ENCODE peak calls at places on chromosomes 5 and 9, in four cellular contexts. One of them, this sample, is unnamed.

GRCh38 chr9:18741331-18741730 is 267.4 kb downstream of the ADAMTSL1 start:
- DNase-seq in heart left ventricle: no peak
- DNase-seq in dorsolateral prefrontal cortex: no peak
- DNase-seq in uterus: no peak
- DNase-seq in this sample: no peak

GRCh38 chr9:120924698-120925534 is 1.7 kb downstream of the TRAF1 start:
- DNase-seq in heart left ventricle: no peak
- DNase-seq in dorsolateral prefrontal cortex: no peak
- DNase-seq in uterus: no peak
- DNase-seq in this sample: no peak

GRCh38 chr5:35183243-35183955 is 46.9 kb downstream of the PRLR start:
- DNase-seq in uterus: peak
- DNase-seq in heart left ventricle: no peak
- DNase-seq in dorsolateral prefrontal cortex: no peak
- DNase-seq in this sample: no peak

GRCh38 chr5:33892419-33893151 is 795 bp upstream of the ADAMTS12 start:
- DNase-seq in uterus: peak
- DNase-seq in heart left ventricle: peak
- DNase-seq in dorsolateral prefrontal cortex: no peak
- DNase-seq in this sample: no peak

GRCh38 chr5:121752149-121752548 is 99.5 kb upstream of the FTMT start:
- DNase-seq in uterus: no peak
- DNase-seq in dorsolateral prefrontal cortex: no peak
- DNase-seq in heart left ventricle: no peak
- DNase-seq in this sample: no peak

GRCh38 chr5:157203417-157203816 is 22.8 kb downstream of the ITK start:
- DNase-seq in dorsolateral prefrontal cortex: no peak
- DNase-seq in heart left ventricle: no peak
- DNase-seq in uterus: no peak
- DNase-seq in this sample: no peak

GRCh38 chr9:107294756-107295155 is 11.7 kb downstream of the RAD23B start:
- DNase-seq in heart left ventricle: no peak
- DNase-seq in dorsolateral prefrontal cortex: no peak
- DNase-seq in uterus: no peak
- DNase-seq in this sample: no peak

GRCh38 chr5:116528519-116529234 is 45.9 kb downstream of the SEMA6A start:
- DNase-seq in dorsolateral prefrontal cortex: no peak
- DNase-seq in heart left ventricle: no peak
- DNase-seq in uterus: no peak
- DNase-seq in this sample: no peak

GRCh38 chr5:177966009-177966838 is 29.8 kb downstream of the PROP1 start:
- DNase-seq in dorsolateral prefrontal cortex: no peak
- DNase-seq in heart left ventricle: no peak
- DNase-seq in uterus: no peak
- DNase-seq in this sample: no peak

GRCh38 chr9:120886490-120886967 is 9.5 kb upstream of the PHF19 start:
- DNase-seq in uterus: peak
- DNase-seq in heart left ventricle: no peak
- DNase-seq in dorsolateral prefrontal cortex: no peak
- DNase-seq in this sample: no peak

GRCh38 chr5:124421584-124421983 is 324.9 kb downstream of the ZNF608 start:
- DNase-seq in uterus: no peak
- DNase-seq in heart left ventricle: no peak
- DNase-seq in dorsolateral prefrontal cortex: no peak
- DNase-seq in this sample: no peak

GRCh38 chr5:112711436-112711835 is 26.2 kb upstream of the APC start:
- DNase-seq in heart left ventricle: no peak
- DNase-seq in dorsolateral prefrontal cortex: no peak
- DNase-seq in uterus: no peak
- DNase-seq in this sample: no peak

GRCh38 chr5:10018670-10019069 is 231.0 kb downstream of the ATPSCKMT start:
- DNase-seq in uterus: no peak
- DNase-seq in heart left ventricle: no peak
- DNase-seq in dorsolateral prefrontal cortex: no peak
- DNase-seq in this sample: no peak

GRCh38 chr5:169875091-169875727 is 105.1 kb downstream of the INSYN2B start:
- DNase-seq in dorsolateral prefrontal cortex: no peak
- DNase-seq in heart left ventricle: no peak
- DNase-seq in uterus: peak
- DNase-seq in this sample: no peak

GRCh38 chr5:127440831-127441230 is 76.6 kb upstream of the PRRC1 start:
- DNase-seq in uterus: no peak
- DNase-seq in heart left ventricle: no peak
- DNase-seq in dorsolateral prefrontal cortex: no peak
- DNase-seq in this sample: no peak

GRCh38 chr5:59341155-59341554 is 552.4 kb downstream of the PDE4D start:
- DNase-seq in uterus: no peak
- DNase-seq in dorsolateral prefrontal cortex: no peak
- DNase-seq in heart left ventricle: no peak
- DNase-seq in this sample: no peak

GRCh38 chr9:86396412-86396811 is 42.2 kb upstream of the TUT7 start:
- DNase-seq in heart left ventricle: no peak
- DNase-seq in uterus: no peak
- DNase-seq in dorsolateral prefrontal cortex: no peak
- DNase-seq in this sample: no peak

GRCh38 chr9:37371565-37372464 is 50.7 kb upstream of the GRHPR start:
- DNase-seq in heart left ventricle: no peak
- DNase-seq in dorsolateral prefrontal cortex: no peak
- DNase-seq in uterus: no peak
- DNase-seq in this sample: no peak

GRCh38 chr5:149604321-149604720 is 23.0 kb downstream of the ARHGEF37 start:
- DNase-seq in uterus: no peak
- DNase-seq in dorsolateral prefrontal cortex: no peak
- DNase-seq in heart left ventricle: no peak
- DNase-seq in this sample: no peak

GRCh38 chr5:149605998-149606721 is 24.9 kb downstream of the ARHGEF37 start:
- DNase-seq in dorsolateral prefrontal cortex: no peak
- DNase-seq in uterus: no peak
- DNase-seq in heart left ventricle: no peak
- DNase-seq in this sample: no peak

GRCh38 chr5:149608936-149609502 is 27.7 kb downstream of the ARHGEF37 start:
- DNase-seq in heart left ventricle: no peak
- DNase-seq in uterus: no peak
- DNase-seq in dorsolateral prefrontal cortex: no peak
- DNase-seq in this sample: no peak

GRCh38 chr5:149603210-149603609 is 21.9 kb downstream of the ARHGEF37 start:
- DNase-seq in uterus: no peak
- DNase-seq in dorsolateral prefrontal cortex: no peak
- DNase-seq in heart left ventricle: no peak
- DNase-seq in this sample: no peak

GRCh38 chr5:149605354-149605997 is 24.2 kb downstream of the ARHGEF37 start:
- DNase-seq in uterus: no peak
- DNase-seq in heart left ventricle: no peak
- DNase-seq in dorsolateral prefrontal cortex: no peak
- DNase-seq in this sample: no peak
- TF ChIP-seq CTCF in uterus: no peak
- TF ChIP-seq CTCF in heart left ventricle: no peak
- TF ChIP-seq CTCF in dorsolateral prefrontal cortex: no peak
- TF ChIP-seq CTCF in this sample: no peak

DNA sequence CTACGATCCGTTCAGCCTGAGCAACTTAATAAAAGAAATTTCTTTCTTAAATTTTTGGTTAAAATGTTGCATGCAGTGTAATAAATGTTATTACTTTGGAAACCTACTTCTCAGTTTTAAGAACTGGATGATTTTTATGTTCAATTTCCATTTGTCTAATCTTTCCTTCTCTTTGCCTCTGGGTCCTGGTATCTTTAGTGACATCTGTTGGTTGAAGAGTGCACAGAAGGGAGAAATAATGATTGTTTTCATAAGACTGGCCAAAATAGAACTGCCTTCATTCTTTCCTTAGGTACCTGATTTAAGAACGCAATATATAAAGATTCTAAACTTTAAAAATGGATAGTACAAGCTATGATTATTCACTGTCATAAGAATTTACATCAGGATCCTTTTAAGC is 83.0 kb upstream of the TLX3 start:
- DNase-seq in heart left ventricle: no peak
- DNase-seq in uterus: no peak
- DNase-seq in dorsolateral prefrontal cortex: no peak
- DNase-seq in this sample: no peak
- TF ChIP-seq CTCF in heart left ventricle: no peak
- TF ChIP-seq CTCF in uterus: no peak
- TF ChIP-seq CTCF in dorsolateral prefrontal cortex: no peak
- TF ChIP-seq CTCF in this sample: peak

GRCh38 chr5:54756796-54757402 is 228.5 kb downstream of the ESM1 start:
- DNase-seq in uterus: no peak
- DNase-seq in heart left ventricle: no peak
- DNase-seq in dorsolateral prefrontal cortex: no peak
- DNase-seq in this sample: no peak
- TF ChIP-seq CTCF in uterus: no peak
- TF ChIP-seq CTCF in heart left ventricle: no peak
- TF ChIP-seq CTCF in dorsolateral prefrontal cortex: no peak
- TF ChIP-seq CTCF in this sample: no peak

GRCh38 chr5:181121675-181122561 is 9.1 kb downstream of the OR2V1 start:
- DNase-seq in heart left ventricle: no peak
- DNase-seq in uterus: no peak
- DNase-seq in dorsolateral prefrontal cortex: no peak
- DNase-seq in this sample: no peak
- TF ChIP-seq CTCF in heart left ventricle: no peak
- TF ChIP-seq CTCF in uterus: no peak
- TF ChIP-seq CTCF in dorsolateral prefrontal cortex: no peak
- TF ChIP-seq CTCF in this sample: no peak

DNA sequence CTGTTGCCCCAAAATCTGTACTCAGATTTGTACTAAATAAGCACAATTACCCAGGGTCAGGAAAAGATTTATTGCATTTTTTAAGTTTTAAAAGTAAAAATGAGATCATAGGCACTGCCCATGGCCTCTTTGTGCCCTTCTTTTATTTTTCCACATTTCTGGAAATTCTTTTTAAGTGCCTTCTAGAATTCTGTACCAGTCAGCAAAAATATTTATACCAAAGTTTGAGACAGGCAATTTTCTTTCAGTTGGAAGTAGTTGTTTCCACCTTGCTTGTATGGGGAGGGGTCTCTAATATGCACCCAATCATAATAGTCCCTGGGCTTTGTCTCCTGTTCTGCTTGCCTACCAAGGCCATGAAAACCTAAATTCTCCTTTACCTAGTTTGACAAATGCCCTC is 5.6 kb upstream of the RNF20 start:
- DNase-seq in heart left ventricle: no peak
- DNase-seq in uterus: no peak
- DNase-seq in dorsolateral prefrontal cortex: no peak
- DNase-seq in this sample: no peak
- TF ChIP-seq CTCF in heart left ventricle: no peak
- TF ChIP-seq CTCF in uterus: no peak
- TF ChIP-seq CTCF in dorsolateral prefrontal cortex: no peak
- TF ChIP-seq CTCF in this sample: no peak

DNA sequence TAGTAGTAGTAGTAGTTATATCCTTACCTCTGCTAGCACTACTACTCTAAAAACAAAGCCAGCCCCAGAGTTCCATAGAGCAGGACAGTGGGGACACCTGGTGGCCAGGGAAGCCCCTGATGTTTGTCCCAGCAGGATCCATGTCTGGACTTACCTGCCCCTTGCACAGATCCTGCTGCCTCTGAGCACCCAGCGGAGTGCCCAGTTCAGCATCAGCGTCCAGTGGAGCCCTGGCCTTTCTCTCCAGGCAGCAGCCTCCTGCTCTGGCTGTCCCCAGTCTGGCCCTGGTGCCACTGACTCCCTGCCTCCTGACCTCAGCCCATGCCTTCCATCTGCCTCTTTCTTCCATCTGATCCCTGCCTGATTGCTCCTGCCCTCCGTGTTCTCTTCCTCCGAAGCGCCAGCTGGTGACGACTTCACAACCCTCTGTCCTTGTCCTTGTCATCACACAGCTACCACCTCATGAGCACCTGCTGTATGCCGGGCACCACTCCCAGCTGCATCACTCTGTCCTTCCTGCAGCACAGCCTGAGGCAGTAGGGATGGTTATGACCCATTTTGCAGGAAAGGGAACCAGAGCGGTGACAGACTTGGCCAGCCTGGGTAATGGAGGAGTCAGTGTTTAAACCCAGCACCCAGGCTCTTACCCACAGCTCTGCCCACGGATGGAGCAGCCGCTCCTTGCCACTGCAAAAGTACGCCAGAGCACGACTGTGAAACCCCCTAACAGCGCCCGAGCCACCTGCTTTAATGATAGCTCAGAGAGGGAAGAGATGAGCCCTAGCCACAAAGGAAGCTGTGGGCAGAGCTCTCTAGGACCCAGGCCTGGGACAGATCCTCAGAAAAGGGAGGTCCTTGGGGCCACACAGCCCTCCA is 11.5 kb downstream of the SARDH start:
- DNase-seq in dorsolateral prefrontal cortex: peak
- DNase-seq in heart left ventricle: peak
- DNase-seq in uterus: peak
- DNase-seq in this sample: no peak
- TF ChIP-seq CTCF in dorsolateral prefrontal cortex: peak
- TF ChIP-seq CTCF in heart left ventricle: peak
- TF ChIP-seq CTCF in uterus: peak
- TF ChIP-seq CTCF in this sample: peak

DNA sequence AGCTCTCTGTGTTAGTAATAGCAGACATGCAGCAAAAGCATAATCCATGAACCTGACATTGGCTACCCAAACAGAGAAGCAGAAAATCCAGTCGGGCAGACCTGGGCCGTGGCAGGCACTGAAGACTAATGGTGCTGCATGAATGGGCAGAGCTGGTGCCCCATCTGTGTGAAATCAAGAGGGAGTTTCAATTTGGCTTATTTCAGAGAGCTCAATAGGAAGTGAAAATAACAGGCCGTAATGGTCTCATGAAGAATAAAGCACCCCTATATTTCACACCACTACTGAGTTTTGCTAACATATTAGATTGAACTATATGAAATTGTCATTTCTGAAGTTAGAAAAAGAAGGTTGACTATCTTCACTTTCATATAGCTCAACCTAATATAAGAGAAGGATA is 149.7 kb downstream of the ENC1 start:
- DNase-seq in dorsolateral prefrontal cortex: no peak
- DNase-seq in uterus: no peak
- DNase-seq in heart left ventricle: no peak
- DNase-seq in this sample: no peak
- TF ChIP-seq CTCF in dorsolateral prefrontal cortex: no peak
- TF ChIP-seq CTCF in uterus: no peak
- TF ChIP-seq CTCF in heart left ventricle: no peak
- TF ChIP-seq CTCF in this sample: no peak

GRCh38 chr9:23643656-23644258 is 182.3 kb downstream of the ELAVL2 start:
- DNase-seq in dorsolateral prefrontal cortex: no peak
- DNase-seq in uterus: no peak
- DNase-seq in heart left ventricle: no peak
- DNase-seq in this sample: no peak
- TF ChIP-seq CTCF in dorsolateral prefrontal cortex: no peak
- TF ChIP-seq CTCF in uterus: no peak
- TF ChIP-seq CTCF in heart left ventricle: no peak
- TF ChIP-seq CTCF in this sample: no peak

GRCh38 chr5:139482050-139482889 is at the start of gene STING1:
- DNase-seq in uterus: peak
- DNase-seq in heart left ventricle: peak
- DNase-seq in dorsolateral prefrontal cortex: no peak
- DNase-seq in this sample: no peak
- TF ChIP-seq CTCF in uterus: no peak
- TF ChIP-seq CTCF in heart left ventricle: no peak
- TF ChIP-seq CTCF in dorsolateral prefrontal cortex: no peak
- TF ChIP-seq CTCF in this sample: no peak

This sample was measured in progenitor cell of endocrine pancreas.